ENCODE peak calls at places on chromosome 18, in four cellular contexts. E, D, O and H are unnamed samples.
A peak's percentile ranks its signal among the peaks of the same experiment; 100 is the strongest.

GRCh38 chr18:62388855-62389760 is 64.0 kb downstream of the TNFRSF11A start:
- DNase-seq in D (no peak), O (no peak), E (no peak), H (no peak)

GRCh38 chr18:63887424-63887823 is at the start of gene SERPINB2:
- DNase-seq in D (no peak), O (no peak), E (no peak), H (peak; percentile 56)

GRCh38 chr18:76396792-76397191 is 98.2 kb downstream of the ZNF516 start:
- DNase-seq in D (no peak), O (no peak), E (no peak), H (no peak)

GRCh38 chr18:77255426-77256105 is 5.9 kb downstream of the GALR1 start:
- DNase-seq in D (no peak), O (no peak), E (no peak), H (no peak)

GRCh38 chr18:35634376-35634775 is 52.8 kb downstream of the GALNT1 start:
- DNase-seq in D (no peak), E (no peak), O (no peak), H (no peak)

GRCh38 chr18:78766651-78767533 is 212.7 kb upstream of the SALL3 start:
- DNase-seq in O (no peak), E (no peak), D (no peak), H (no peak)

GRCh38 chr18:59220164-59220783 is 316 bp downstream of the GRP start:
- DNase-seq in O (no peak), E (no peak), D (no peak), H (no peak)

GRCh38 chr18:12377556-12378553 is 828 bp upstream of the AFG3L2 start:
- DNase-seq in O (no peak), D (no peak), E (no peak), H (peak; percentile 66)

GRCh38 chr18:3148930-3149535 is 70.7 kb downstream of the MYOM1 start:
- DNase-seq in D (no peak), E (peak; percentile 3), O (no peak), H (no peak)

GRCh38 chr18:9323750-9324445 is 10.7 kb upstream of the TWSG1 start:
- DNase-seq in D (no peak), O (no peak), E (no peak), H (no peak)

GRCh38 chr18:70293166-70293565 is 4.3 kb downstream of the SOCS6 start:
- DNase-seq in D (no peak), O (no peak), E (no peak), H (no peak)

GRCh38 chr18:73261923-73262322 is 394.1 kb upstream of the NETO1 start:
- DNase-seq in D (no peak), E (no peak), O (no peak), H (no peak)

GRCh38 chr18:62585274-62586147 is 62.7 kb downstream of the ZCCHC2 start:
- DNase-seq in E (no peak), D (no peak), O (no peak), H (no peak)

GRCh38 chr18:73945130-73945792 is 202.4 kb downstream of the FBXO15 start:
- DNase-seq in D (no peak), O (no peak), E (no peak), H (no peak)

GRCh38 chr18:38493991-38494559 is 928.5 kb upstream of the CELF4 start:
- DNase-seq in E (no peak), D (no peak), O (no peak), H (no peak)

GRCh38 chr18:12443631-12444030 is 35.9 kb downstream of the PRELID3A start:
- DNase-seq in D (no peak), E (no peak), O (no peak), H (no peak)

GRCh38 chr18:58496937-58497336 is 132.0 kb downstream of the ALPK2 start:
- DNase-seq in E (no peak), O (no peak), D (no peak), H (no peak)